ENCODE peak calls at places on chromosomes 5 and 9, in six cellular contexts. J, L, Z, G, P and M are unnamed samples.

GRCh38 chr5:131810510-131811249 is 13.9 kb upstream of the FNIP1 start:
- DNase-seq in J (no peak), L (no peak), Z (peak; percentile 32), G (no peak), P (peak; percentile 6), M (no peak)

GRCh38 chr5:57244331-57244730 is 70.5 kb downstream of the GPBP1 start:
- DNase-seq in J (no peak), L (no peak), Z (no peak), G (no peak), P (no peak), M (no peak)

GRCh38 chr5:108345541-108346171 is 36.2 kb downstream of the FBXL17 start:
- DNase-seq in J (peak; percentile 19), L (no peak), Z (peak; percentile 66), G (peak; percentile 30), P (peak; percentile 47), M (peak; percentile 12)

GRCh38 chr9:10700266-10700665 is 87.5 kb upstream of the PTPRD start:
- DNase-seq in J (no peak), L (no peak), Z (no peak), G (no peak), P (no peak), M (no peak)

GRCh38 chr5:16304846-16305245 is 125.3 kb upstream of the MARCHF11 start:
- DNase-seq in J (no peak), L (no peak), Z (no peak), G (no peak), P (no peak), M (no peak)

GRCh38 chr5:96807099-96807654 is 568 bp downstream of the ERAP1 start:
- DNase-seq in J (peak; percentile 72), L (peak; percentile 65), Z (peak; percentile 31), G (no peak), P (peak; percentile 81), M (peak; percentile 75)

GRCh38 chr5:93305984-93306383 is 275.0 kb downstream of the NR2F1-AS1 start:
- DNase-seq in J (peak; percentile 77), L (no peak), Z (no peak), G (no peak), P (no peak), M (no peak)

GRCh38 chr5:107979900-107980299 is 309.2 kb upstream of the EFNA5 start:
- DNase-seq in J (no peak), L (no peak), Z (no peak), G (peak; percentile 3), P (no peak), M (no peak)

GRCh38 chr9:17906204-17906840 is 327.5 kb downstream of the SH3GL2 start:
- DNase-seq in J (no peak), L (no peak), Z (no peak), G (no peak), P (peak; percentile 43), M (peak; percentile 47)

GRCh38 chr9:81722277-81722676 is 32.9 kb upstream of the TLE1 start:
- DNase-seq in J (no peak), L (no peak), Z (no peak), G (no peak), P (no peak), M (no peak)

GRCh38 chr5:18968966-18969365 is 1019.0 kb downstream of the CDH18 start:
- DNase-seq in J (no peak), L (no peak), Z (no peak), G (no peak), P (no peak), M (no peak)

GRCh38 chr5:118946138-118946537 is 42.2 kb downstream of the DTWD2 start:
- DNase-seq in J (no peak), L (no peak), Z (no peak), G (no peak), P (no peak), M (no peak)

GRCh38 chr5:172786736-172787462 is 15.9 kb upstream of the DUSP1 start:
- DNase-seq in J (no peak), L (no peak), Z (no peak), G (no peak), P (no peak), M (no peak)

GRCh38 chr9:33418090-33418489 is 15.7 kb upstream of the AQP7 start:
- DNase-seq in J (no peak), L (no peak), Z (no peak), G (no peak), P (no peak), M (no peak)

GRCh38 chr5:1934801-1935429 is 52.2 kb upstream of the IRX4 start:
- DNase-seq in J (no peak), L (no peak), Z (no peak), G (no peak), P (no peak), M (no peak)

GRCh38 chr9:120258096-120258495 is 321.9 kb downstream of the CDK5RAP2 start:
- DNase-seq in J (no peak), L (no peak), Z (no peak), G (no peak), P (no peak), M (no peak)

GRCh38 chr5:178553517-178553916 is 36.7 kb downstream of the COL23A1 start:
- DNase-seq in J (no peak), L (no peak), Z (no peak), G (no peak), P (no peak), M (no peak)

GRCh38 chr5:115246361-115246991 is 16.2 kb downstream of the PGGT1B start:
- DNase-seq in J (peak; percentile 59), L (no peak), Z (peak; percentile 58), G (peak; percentile 41), P (peak; percentile 71), M (peak; percentile 0)

GRCh38 chr9:117343416-117343815 is 71.4 kb downstream of the ASTN2 start:
- DNase-seq in J (no peak), L (no peak), Z (no peak), G (no peak), P (no peak), M (no peak)

GRCh38 chr9:87498816-87499454 is 1.3 kb downstream of the DAPK1 start:
- DNase-seq in J (no peak), L (no peak), Z (no peak), G (no peak), P (no peak), M (no peak)

GRCh38 chr9:132411091-132411508 is 1.1 kb downstream of the CFAP77 start:
- DNase-seq in J (peak; percentile 84), L (peak; percentile 60), Z (peak; percentile 8), G (peak; percentile 67), P (no peak), M (peak; percentile 60)

GRCh38 chr5:149537374-149537959 is 13.8 kb downstream of the CSNK1A1 start:
- DNase-seq in J (no peak), L (no peak), Z (no peak), G (no peak), P (no peak), M (no peak)

GRCh38 chr5:58094031-58094430 is 365.9 kb downstream of the PLK2 start:
- DNase-seq in J (no peak), L (peak; percentile 17), Z (no peak), G (no peak), P (no peak), M (no peak)

GRCh38 chr9:95073918-95074317 is 243.6 kb downstream of the FANCC start:
- DNase-seq in J (no peak), L (no peak), Z (no peak), G (no peak), P (no peak), M (no peak)

GRCh38 chr5:175444060-175444904 is at the start of gene DRD1:
- DNase-seq in J (peak; percentile 7), L (no peak), Z (no peak), G (peak; percentile 34), P (peak; percentile 7), M (no peak)

GRCh38 chr9:4774209-4774608 is 18.5 kb upstream of the RCL1 start:
- DNase-seq in J (no peak), L (no peak), Z (no peak), G (no peak), P (no peak), M (no peak)